ENCODE peak calls at places on chromosomes 12 and 14, in six cellular contexts. Z is H9, V is mesenchymal stem cell, L is mesendoderm, G is neuronal stem cell, M is trophoblast cell. E is an unnamed sample.

GRCh38 chr12:95446511-95446910 is 27.4 kb upstream of the METAP2 start:
- DNase-seq in Z (peak), V (peak), L (peak), G (peak), M (no peak), E (peak)

GRCh38 chr12:18719922-18720321 is 17.9 kb downstream of the PLCZ1 start:
- DNase-seq in Z (no peak), V (no peak), L (no peak), G (no peak), M (no peak), E (peak)

GRCh38 chr14:89544636-89545301 is 127.7 kb upstream of the FOXN3 start:
- DNase-seq in Z (no peak), V (peak), L (no peak), G (no peak), M (peak), E (peak)

GRCh38 chr14:92990456-92991430 is 67.8 kb downstream of the CHGA start:
- DNase-seq in Z (no peak), V (no peak), L (peak), G (peak), M (no peak), E (no peak)

GRCh38 chr12:88122666-88123065 is 19.2 kb downstream of the CEP290 start:
- DNase-seq in Z (no peak), V (no peak), L (no peak), G (no peak), M (no peak), E (no peak)

GRCh38 chr12:7935773-7936581 is at the start of gene SLC2A3:
- DNase-seq in Z (peak), V (peak), L (peak), G (peak), M (peak), E (peak)

GRCh38 chr14:51962678-51963077 is 26.7 kb upstream of the RTRAF start:
- DNase-seq in Z (no peak), V (peak), L (peak), G (no peak), M (no peak), E (peak)

GRCh38 chr12:95218164-95218851 is 701 bp downstream of the VEZT start:
- DNase-seq in Z (no peak), V (peak), L (no peak), G (peak), M (peak), E (peak)

GRCh38 chr12:5230861-5231260 is 187.2 kb downstream of the KCNA5 start:
- DNase-seq in Z (no peak), V (no peak), L (no peak), G (no peak), M (no peak), E (no peak)

GRCh38 chr12:40202095-40203059 is 22.4 kb upstream of the LRRK2 start:
- DNase-seq in Z (no peak), V (peak), L (no peak), G (no peak), M (no peak), E (no peak)

GRCh38 chr12:109820921-109821381 is 12.2 kb downstream of the TRPV4 start:
- DNase-seq in Z (no peak), V (no peak), L (no peak), G (no peak), M (no peak), E (no peak)

GRCh38 chr12:120439646-120440247 is 1.8 kb downstream of the COX6A1 start:
- DNase-seq in Z (peak), V (peak), L (peak), G (peak), M (peak), E (peak)

GRCh38 chr14:105903971-105904370 is 377.6 kb downstream of the TMEM121 start:
- DNase-seq in Z (no peak), V (no peak), L (no peak), G (no peak), M (no peak), E (no peak)

GRCh38 chr12:114666746-114667668 is 17.0 kb downstream of the TBX3 start:
- DNase-seq in Z (peak), V (peak), L (no peak), G (no peak), M (no peak), E (no peak)

GRCh38 chr14:92670177-92670576 is 78.2 kb downstream of the LGMN start:
- DNase-seq in Z (no peak), V (no peak), L (no peak), G (no peak), M (no peak), E (peak)

GRCh38 chr12:56836800-56837663 is 73.9 kb downstream of the HSD17B6 start:
- DNase-seq in Z (no peak), V (peak), L (no peak), G (no peak), M (peak), E (peak)

GRCh38 chr12:12381982-12382381 is 25.1 kb downstream of the BORCS5 start:
- DNase-seq in Z (no peak), V (no peak), L (peak), G (no peak), M (no peak), E (no peak)

GRCh38 chr14:66240112-66240511 is 246.1 kb upstream of the CCDC196 start:
- DNase-seq in Z (no peak), V (no peak), L (no peak), G (no peak), M (peak), E (no peak)

GRCh38 chr12:68775121-68775520 is 29.1 kb downstream of the SLC35E3 start:
- DNase-seq in Z (no peak), V (no peak), L (no peak), G (no peak), M (no peak), E (no peak)

GRCh38 chr12:1644523-1645438 is 15.8 kb downstream of the WNT5B start:
- DNase-seq in Z (no peak), V (no peak), L (no peak), G (no peak), M (no peak), E (peak)

GRCh38 chr14:97337267-97337666 is 540.1 kb downstream of the VRK1 start:
- DNase-seq in Z (no peak), V (no peak), L (no peak), G (no peak), M (no peak), E (no peak)

GRCh38 chr12:110639336-110640178 is 25.6 kb downstream of the TCTN1 start:
- DNase-seq in Z (peak), V (peak), L (no peak), G (no peak), M (no peak), E (peak)

GRCh38 chr14:69088523-69089445 is 64.1 kb downstream of the DCAF5 start:
- DNase-seq in Z (no peak), V (peak), L (no peak), G (no peak), M (peak), E (peak)

DNA sequence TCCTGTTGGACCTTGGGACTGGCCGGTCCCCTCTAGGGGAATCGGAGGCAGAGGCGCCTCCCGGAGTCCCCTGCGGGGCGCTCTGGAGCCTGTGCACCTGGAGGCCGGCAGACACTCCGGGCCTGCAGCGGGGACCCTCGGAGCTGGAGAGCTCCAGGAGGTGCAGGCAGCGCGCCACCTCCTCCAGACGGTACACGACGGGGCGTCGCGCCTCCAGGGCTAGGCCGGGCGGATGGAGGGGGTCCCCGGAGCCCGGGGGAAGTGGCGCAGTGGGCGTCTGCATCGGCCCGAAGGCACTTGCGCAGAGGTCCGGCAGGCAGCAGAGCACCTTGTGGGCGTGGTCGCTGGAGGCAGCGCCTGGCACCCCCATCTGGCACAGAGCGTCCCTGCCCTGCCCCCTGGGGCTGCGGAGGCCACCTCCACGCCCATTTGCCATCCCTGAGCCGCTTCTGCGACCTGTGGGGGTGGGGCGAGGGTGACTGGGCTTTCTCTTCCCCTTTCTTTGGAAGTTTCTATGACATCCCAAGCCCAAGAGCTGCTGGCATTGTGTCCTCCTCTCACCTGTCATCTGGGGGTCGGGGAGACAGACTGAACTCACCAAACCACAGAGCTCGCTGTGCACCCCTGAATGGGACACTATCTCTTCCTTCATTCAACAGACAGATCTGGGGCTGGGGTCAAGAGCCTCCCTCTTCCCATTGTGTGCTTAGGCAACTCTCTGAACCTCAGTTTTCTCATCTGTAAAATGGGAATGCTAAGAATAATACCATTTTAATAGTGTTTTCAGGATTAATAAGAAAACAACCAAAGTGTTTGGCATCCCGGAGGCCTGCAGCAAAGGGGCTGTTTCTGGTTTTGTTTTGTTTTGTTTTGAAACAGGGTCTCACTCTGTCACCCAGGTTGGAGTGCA is 37.5 kb upstream of the CORO1C start:
- DNase-seq in Z (peak), V (no peak), L (peak), G (peak), M (peak), E (no peak)
- H3K4me2 ChIP-seq in Z (peak), V (peak), L (peak), G (peak), M (peak), E (peak)

GRCh38 chr12:121794532-121795028 is 1.1 kb upstream of the RHOF start:
- DNase-seq in Z (no peak), V (no peak), L (no peak), G (no peak), M (no peak), E (no peak)
- H2BK5ac ChIP-seq in Z (no peak), V (no peak), L (peak), G (no peak), M (no peak), E (peak)

GRCh38 chr14:77653473-77653872 is 37.0 kb upstream of the SPTLC2 start:
- DNase-seq in Z (peak), V (no peak), L (peak), G (no peak), M (no peak), E (no peak)
- H3K4me2 ChIP-seq in Z (no peak), V (peak), L (no peak), G (no peak), M (no peak), E (no peak)

DNA sequence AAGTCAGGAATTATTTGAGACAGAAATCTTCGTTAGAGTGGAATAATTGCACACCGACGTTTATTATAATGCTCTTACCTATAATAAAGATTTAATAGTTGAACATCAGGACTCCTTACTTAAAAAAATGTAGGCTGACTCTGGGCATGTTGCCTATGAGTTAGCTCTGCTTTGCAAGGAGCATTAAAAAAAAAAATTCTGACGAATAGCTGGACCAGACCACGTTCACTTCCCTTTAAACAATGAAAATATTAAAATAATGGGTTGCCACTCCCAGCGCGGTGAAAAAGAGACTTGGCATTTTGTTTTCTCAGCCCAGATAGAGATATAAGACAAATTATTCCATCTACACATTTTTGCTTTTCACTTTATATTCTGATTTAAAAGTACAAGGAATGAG is 549 bp upstream of the FANCM start:
- DNase-seq in Z (no peak), V (no peak), L (peak), G (no peak), M (peak), E (peak)
- H2BK5ac ChIP-seq in Z (no peak), V (no peak), L (no peak), G (no peak), M (no peak), E (peak)

GRCh38 chr14:23076785-23077408 is 18.0 kb downstream of the ACIN1 start:
- DNase-seq in Z (no peak), V (peak), L (peak), G (no peak), M (peak), E (peak)

GRCh38 chr14:23079716-23080115 is 15.2 kb downstream of the ACIN1 start:
- DNase-seq in Z (no peak), V (no peak), L (no peak), G (no peak), M (peak), E (peak)

GRCh38 chr14:23078692-23079116 is 16.2 kb downstream of the ACIN1 start:
- DNase-seq in Z (no peak), V (peak), L (peak), G (no peak), M (peak), E (peak)

GRCh38 chr14:23080474-23080873 is 14.5 kb downstream of the ACIN1 start:
- DNase-seq in Z (no peak), V (no peak), L (no peak), G (no peak), M (no peak), E (no peak)

DNA sequence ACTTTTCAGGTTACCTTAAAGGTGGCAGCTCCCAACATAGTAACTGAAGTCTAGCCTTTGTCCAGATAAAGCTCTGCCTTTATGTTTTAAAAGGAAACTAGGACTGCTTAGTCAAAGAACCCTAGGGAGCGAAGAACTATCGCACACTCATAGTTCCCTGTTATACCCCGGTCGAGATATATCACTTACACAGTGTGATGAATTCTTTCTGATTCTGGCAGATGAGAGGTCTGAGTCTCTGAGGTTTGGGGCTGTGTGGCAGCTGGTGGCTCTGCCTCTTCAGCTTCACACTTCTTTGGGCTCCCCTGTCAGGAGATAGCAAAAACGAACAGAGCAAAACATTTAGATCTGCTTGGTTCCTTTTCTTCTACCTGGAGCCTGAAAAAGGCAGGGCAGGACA is 17.0 kb downstream of the ACIN1 start:
- DNase-seq in Z (no peak), V (no peak), L (no peak), G (no peak), M (no peak), E (no peak)
- H3K4me2 ChIP-seq in Z (no peak), V (no peak), L (no peak), G (no peak), M (no peak), E (no peak)

GRCh38 chr12:130828895-130829294 is 10.2 kb downstream of the STX2 start:
- DNase-seq in Z (peak), V (no peak), L (no peak), G (no peak), M (no peak), E (no peak)

GRCh38 chr12:130825771-130826150 is 13.3 kb downstream of the STX2 start:
- DNase-seq in Z (no peak), V (no peak), L (peak), G (no peak), M (peak), E (no peak)

GRCh38 chr12:130829391-130830245 is 9.4 kb downstream of the STX2 start:
- DNase-seq in Z (peak), V (no peak), L (no peak), G (no peak), M (no peak), E (no peak)

GRCh38 chr12:130827432-130827831 is 11.6 kb downstream of the STX2 start:
- DNase-seq in Z (peak), V (peak), L (no peak), G (no peak), M (no peak), E (no peak)

DNA sequence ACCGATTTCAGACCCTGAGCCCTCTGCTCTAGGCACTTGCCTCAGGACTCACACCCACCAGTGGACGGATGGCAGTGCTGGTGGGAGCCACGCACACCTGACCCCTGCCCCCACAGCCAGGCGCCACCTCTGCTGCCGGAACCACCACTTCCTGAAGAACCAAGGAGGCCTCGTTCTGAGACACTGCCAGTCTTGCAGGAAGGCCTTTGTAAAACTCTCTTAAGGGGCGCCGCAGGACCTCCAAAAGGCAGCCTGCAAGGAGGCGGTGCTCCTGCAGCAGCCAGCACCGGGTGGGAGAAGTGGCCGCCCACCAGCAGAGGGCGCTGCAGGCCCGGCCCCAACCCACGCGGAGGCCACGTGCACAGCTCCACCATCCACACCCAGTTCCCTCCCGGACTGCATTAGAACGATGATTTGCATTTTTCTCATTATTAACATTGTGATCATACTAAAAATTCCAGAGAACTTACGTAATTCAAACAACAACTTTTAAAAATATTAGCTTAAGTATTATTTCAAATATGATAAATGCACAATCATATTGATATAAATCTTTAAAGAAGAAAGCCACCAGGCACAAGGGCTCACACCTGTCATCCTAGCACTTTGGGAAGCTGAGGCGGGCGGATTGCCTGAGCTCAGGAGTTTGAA is 12.8 kb downstream of the STX2 start:
- DNase-seq in Z (peak), V (peak), L (peak), G (no peak), M (peak), E (peak)
- H2BK5ac ChIP-seq in Z (no peak), V (no peak), L (no peak), G (no peak), M (no peak), E (peak)

GRCh38 chr14:61332658-61333029 is 11.3 kb downstream of the PRKCH start:
- DNase-seq in Z (no peak), V (no peak), L (no peak), G (no peak), M (no peak), E (no peak)
- H3K4me2 ChIP-seq in Z (no peak), V (no peak), L (no peak), G (no peak), M (no peak), E (no peak)

DNA sequence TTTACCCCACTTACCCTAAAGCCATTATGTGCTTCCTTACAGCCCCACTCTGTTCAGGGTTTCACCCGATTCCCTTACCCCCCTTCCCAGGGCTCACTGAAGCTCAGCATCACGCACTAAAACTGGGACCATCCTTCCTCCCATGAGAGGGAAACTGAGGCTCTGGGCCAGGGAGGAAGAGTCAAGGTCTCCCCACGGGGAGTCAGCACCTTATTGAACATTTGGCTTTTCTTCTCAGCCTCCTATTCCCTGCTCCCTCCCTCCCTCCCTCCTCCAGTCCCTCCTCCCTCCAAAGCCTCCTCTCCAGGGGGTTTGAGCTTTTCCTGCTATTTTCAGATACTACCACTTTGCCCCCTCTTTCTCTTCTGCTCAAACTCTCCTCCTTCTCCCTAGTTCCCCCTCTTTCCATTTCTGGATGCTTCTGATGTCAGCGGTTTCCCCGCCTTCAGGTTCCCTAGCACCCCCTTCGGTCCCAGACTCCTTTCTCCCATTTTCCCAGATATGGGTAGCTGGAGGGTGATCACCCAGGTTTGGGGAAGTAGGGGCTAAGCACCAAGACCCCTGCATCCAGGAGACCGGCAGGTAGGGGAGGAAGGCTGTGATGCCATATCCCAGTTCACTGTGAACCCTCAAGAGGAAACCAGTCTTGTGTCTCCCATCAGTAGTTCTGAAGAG is 977 bp downstream of the GPR162 start:
- DNase-seq in Z (no peak), V (no peak), L (peak), G (no peak), M (no peak), E (no peak)
- H2BK5ac ChIP-seq in Z (no peak), V (no peak), L (no peak), G (peak), M (no peak), E (no peak)

E was measured in IMR-90.